ENCODE peak calls at places on chromosome 11, in five cellular contexts. E is stomach, T is mucosa of descending colon, G is astrocyte, V is adrenal gland. C is an unnamed sample. For H3K36me3, the result is how much of the 10 kb centered on the place peaks cover.

GRCh38 chr11:65060913-65061408 is 2.6 kb upstream of the NAALADL1 start:
- DNase-seq in E (no peak), T (no peak), G (no peak), V (no peak), C (no peak)

GRCh38 chr11:3865388-3866193 is 10.1 kb downstream of the STIM1 start:
- DNase-seq in E (no peak), T (no peak), G (peak), V (no peak), C (no peak)

GRCh38 chr11:6646040-6646439 is 9.6 kb downstream of the DCHS1 start:
- DNase-seq in E (no peak), T (no peak), G (peak), V (no peak), C (no peak)

GRCh38 chr11:16767137-16767536 is 28.7 kb downstream of the C11orf58 start:
- DNase-seq in E (no peak), T (no peak), G (no peak), V (no peak), C (no peak)

GRCh38 chr11:102267602-102268001 is 49.7 kb upstream of the BIRC3 start:
- DNase-seq in E (no peak), T (peak), G (peak), V (peak), C (peak)

GRCh38 chr11:94171693-94172440 is 43.2 kb downstream of the PANX1 start:
- DNase-seq in E (peak), T (peak), G (no peak), V (no peak), C (peak)

GRCh38 chr11:60710482-60710881 is 11.1 kb downstream of the MS4A8 start:
- DNase-seq in E (no peak), T (no peak), G (no peak), V (no peak), C (no peak)

GRCh38 chr11:122976734-122977454 is 4.7 kb downstream of the BSX start:
- DNase-seq in E (no peak), T (no peak), G (no peak), V (no peak), C (no peak)

DNA sequence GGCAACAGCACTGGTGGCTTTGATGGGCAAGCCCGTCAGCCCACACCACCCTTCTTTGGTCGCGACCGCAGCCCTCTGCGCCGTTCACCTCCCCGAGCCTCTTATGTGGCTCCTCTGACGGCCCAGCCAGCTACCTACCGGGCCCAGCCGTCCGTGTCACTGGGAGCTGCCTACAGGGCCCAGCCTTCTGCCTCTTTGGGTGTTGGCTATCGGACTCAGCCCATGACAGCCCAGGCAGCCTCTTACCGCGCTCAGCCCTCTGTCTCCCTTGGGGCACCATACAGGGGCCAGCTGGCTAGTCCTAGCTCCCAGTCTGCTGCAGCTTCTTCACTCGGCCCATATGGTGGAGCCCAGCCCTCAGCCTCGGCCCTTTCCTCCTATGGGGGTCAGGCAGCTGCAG is 8.0 kb downstream of the RBM14 start:
- DNase-seq in E (no peak), T (no peak), G (no peak), V (no peak), C (no peak)
- H3K36me3 ChIP-seq in E (half or more), T (under half), G (half or more), V (under half), C (under half)

DNA sequence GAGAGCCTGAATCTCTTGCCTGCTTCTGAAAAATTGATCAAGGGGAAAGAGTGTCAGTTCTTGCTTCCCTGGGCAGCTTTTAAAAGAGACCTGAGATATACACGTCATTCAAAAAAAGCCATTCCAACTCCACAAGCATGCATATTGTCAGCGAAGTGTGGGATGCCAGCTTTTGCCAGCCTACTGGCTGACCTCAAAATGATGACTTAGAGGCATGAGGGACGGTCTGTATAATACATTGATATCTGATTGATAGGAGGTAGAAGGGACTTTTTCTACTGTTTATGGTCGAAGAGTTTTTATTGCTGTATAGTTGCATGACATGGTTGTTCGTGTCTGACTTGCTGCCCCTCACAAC is 126.3 kb downstream of the MICAL2 start:
- DNase-seq in E (no peak), T (no peak), G (no peak), V (no peak), C (no peak)
- TF ChIP-seq CTCF in E (no peak), T (no peak), G (no peak), V (no peak), C (no peak)

DNA sequence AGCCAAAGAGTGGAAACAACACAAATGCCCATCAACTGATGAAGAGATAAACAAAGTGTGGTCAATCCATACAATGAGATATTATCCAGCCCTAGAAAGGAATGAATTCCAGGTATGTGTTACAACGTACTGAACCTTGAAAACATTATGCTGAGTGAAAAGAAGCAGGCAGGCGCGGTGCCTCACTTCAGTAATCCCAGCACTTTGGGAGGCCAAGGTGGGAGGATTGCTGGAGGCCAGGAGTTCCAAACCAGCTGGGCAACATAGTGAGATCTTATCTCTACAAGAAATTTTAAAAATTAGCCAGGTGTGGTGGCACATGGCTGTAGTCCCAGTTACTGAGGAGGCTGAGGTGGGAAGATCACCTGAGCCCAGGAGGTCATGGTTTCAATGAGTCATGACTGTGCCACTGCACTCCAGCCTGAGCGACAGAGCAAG is 24.6 kb upstream of the TESMIN start:
- DNase-seq in E (no peak), T (no peak), G (no peak), V (no peak), C (no peak)
- H3K36me3 ChIP-seq in E (half or more), T (under half), G (under half), V (under half), C (under half)

DNA sequence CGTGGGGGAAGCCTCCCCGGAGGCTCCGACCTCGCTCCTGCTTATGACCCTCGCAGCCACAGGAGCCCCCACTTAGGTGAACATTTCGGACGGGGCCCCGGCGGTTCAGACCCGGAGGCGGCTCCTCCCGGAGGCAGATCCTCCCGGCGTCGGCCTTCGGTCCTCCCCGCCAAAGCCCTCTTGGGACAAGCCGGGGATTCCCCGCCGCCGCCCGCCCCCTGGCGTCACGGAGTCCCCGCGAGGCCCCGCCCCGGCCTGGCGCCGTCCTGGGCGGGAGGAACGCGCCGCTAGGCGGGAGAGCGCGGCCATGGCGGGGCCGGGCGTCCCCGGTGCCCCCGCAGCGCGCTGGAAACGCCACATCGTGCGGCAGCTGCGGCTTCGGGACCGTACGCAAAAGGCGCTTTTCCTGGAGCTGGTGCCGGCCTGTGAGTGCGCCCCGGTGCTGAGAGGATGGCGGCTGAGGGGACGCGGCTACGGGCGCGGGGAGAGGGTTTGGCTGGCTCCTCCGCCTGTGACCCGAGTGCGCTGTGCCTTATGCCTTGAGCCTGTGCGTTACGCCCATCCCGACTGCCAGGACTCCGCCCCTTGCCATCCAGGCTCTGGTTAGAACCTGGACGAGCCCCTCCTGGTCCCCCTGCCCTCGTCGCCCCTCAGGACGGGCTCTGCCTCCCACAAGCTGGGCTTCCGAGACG is at the start of gene ATG16L2:
- DNase-seq in E (peak), T (peak), G (peak), V (peak), C (peak)
- TF ChIP-seq CTCF in E (peak), T (peak), G (no peak), V (peak), C (no peak)

GRCh38 chr11:105156720-105157119 is 17.2 kb upstream of the CARD18 start:
- DNase-seq in E (no peak), T (no peak), G (no peak), V (no peak), C (no peak)

GRCh38 chr11:105153392-105153791 is 13.8 kb upstream of the CARD18 start:
- DNase-seq in E (no peak), T (no peak), G (no peak), V (no peak), C (no peak)

GRCh38 chr11:105152556-105152955 is 13.0 kb upstream of the CARD18 start:
- DNase-seq in E (no peak), T (no peak), G (no peak), V (no peak), C (no peak)

GRCh38 chr11:105156231-105156630 is 16.7 kb upstream of the CARD18 start:
- DNase-seq in E (no peak), T (no peak), G (no peak), V (no peak), C (no peak)

DNA sequence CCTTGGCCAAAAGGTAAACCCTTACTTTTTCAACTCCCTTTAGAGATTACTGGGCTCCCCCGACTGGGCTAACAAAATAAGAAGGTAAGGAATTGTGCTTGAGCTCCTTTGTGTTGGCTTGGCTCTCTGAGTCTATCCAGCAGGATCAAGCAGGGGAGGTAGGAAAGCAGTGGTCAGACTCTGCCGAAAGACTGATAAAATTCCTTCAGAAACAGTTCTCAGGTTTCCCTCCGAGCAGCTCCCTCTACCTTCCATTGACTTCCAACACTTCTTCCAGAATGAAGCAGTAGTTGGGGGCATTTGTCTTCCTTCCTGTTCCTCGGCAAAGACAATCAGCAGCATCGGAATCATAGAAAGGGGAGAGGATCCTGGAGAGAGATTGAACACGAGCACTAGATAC is 16.1 kb upstream of the CARD18 start:
- DNase-seq in E (no peak), T (no peak), G (no peak), V (no peak), C (no peak)
- H3K36me3 ChIP-seq in E (under half), T (under half), G (under half), V (under half), C (under half)

C was measured in colonic mucosa.